ENCODE peak calls at places on chromosomes 11 and 22, in nine cellular contexts. S, K, Y, B, I, P, H, V and F are unnamed samples.

GRCh38 chr11:17389205-17389956 is 922 bp upstream of the KCNJ11 start:
- DNase-seq in V (peak), B (peak), H (no peak), Y (peak), S (peak), I (peak), K (peak), P (peak), F (peak)

GRCh38 chr11:94153320-94153719 is 24.7 kb downstream of the PANX1 start:
- DNase-seq in H (no peak), I (no peak), K (no peak), Y (no peak), S (no peak), V (no peak), B (no peak), P (no peak), F (no peak)

GRCh38 chr11:128894685-128895084 is 3.5 kb downstream of the KCNJ5 start:
- DNase-seq in Y (no peak), S (no peak), H (no peak), I (peak), P (no peak), K (no peak), B (no peak), V (no peak), F (no peak)

GRCh38 chr11:18737642-18738041 is 11.7 kb upstream of the IGSF22 start:
- DNase-seq in V (no peak), Y (no peak), S (no peak), B (no peak), I (no peak), H (no peak), P (no peak), K (no peak), F (no peak)

GRCh38 chr22:17867160-17867785 is 93.0 kb upstream of the BID start:
- DNase-seq in S (no peak), H (no peak), P (no peak), V (no peak), I (peak), K (no peak), B (no peak), Y (peak), F (no peak)

GRCh38 chr11:58958500-58958899 is 19.2 kb downstream of the GLYATL1 start:
- DNase-seq in K (no peak), V (no peak), I (peak), Y (no peak), S (peak), P (peak), B (peak), H (no peak), F (peak)

GRCh38 chr11:125070699-125071254 is 7.7 kb downstream of the SLC37A2 start:
- DNase-seq in K (no peak), V (no peak), S (no peak), Y (peak), I (peak), P (no peak), B (peak), H (no peak), F (no peak)

GRCh38 chr11:14713518-14714244 is 70.1 kb downstream of the PDE3B start:
- DNase-seq in V (no peak), H (peak), I (no peak), P (no peak), Y (no peak), S (no peak), B (no peak), K (no peak), F (no peak)

GRCh38 chr22:29457730-29458129 is 19.3 kb downstream of the RFPL1 start:
- DNase-seq in S (peak), P (peak), K (no peak), H (peak), B (peak), Y (peak), V (no peak), I (peak), F (no peak)

GRCh38 chr11:77278595-77279506 is 22.6 kb downstream of the GDPD4 start:
- DNase-seq in V (no peak), H (no peak), B (peak), P (no peak), S (no peak), I (no peak), Y (no peak), K (no peak), F (no peak)

GRCh38 chr22:40808018-40808841 is 10.9 kb downstream of the SLC25A17 start:
- DNase-seq in S (no peak), K (no peak), B (no peak), V (no peak), I (no peak), Y (no peak), H (no peak), P (no peak), F (no peak)

GRCh38 chr11:72534859-72535547 is 100.7 kb upstream of the CLPB start:
- DNase-seq in V (no peak), S (no peak), Y (no peak), K (no peak), I (no peak), H (no peak), B (no peak), P (peak), F (no peak)
- TF ChIP-seq CTCF in V (no peak), S (peak), Y (no peak), K (peak), I (no peak), H (peak), B (peak), P (peak), F (no peak)

DNA sequence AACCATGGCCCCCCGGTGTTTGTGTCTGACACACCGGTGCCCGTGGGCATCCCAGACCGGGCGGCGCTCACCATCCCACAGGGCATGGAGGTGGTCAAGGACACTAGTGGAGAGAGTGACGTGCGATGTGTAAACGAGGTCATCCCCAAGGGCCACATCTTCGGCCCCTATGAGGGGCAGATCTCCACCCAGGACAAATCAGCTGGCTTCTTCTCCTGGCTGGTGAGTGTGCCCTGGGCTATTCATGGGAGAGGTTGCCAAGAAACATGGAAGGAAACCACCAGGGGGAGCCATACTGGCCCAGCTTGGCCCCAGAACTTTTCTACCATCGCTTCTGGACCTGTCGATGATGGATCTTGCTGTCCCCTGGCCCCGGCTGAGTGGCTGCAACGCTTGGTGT is 36.5 kb downstream of the PRDM11 start:
- DNase-seq in P (peak), Y (no peak), S (no peak), K (peak), I (no peak), B (peak), H (no peak), V (no peak), F (no peak)
- TF ChIP-seq CTCF in P (peak), Y (peak), S (peak), K (peak), I (peak), B (peak), H (peak), V (peak), F (no peak)

GRCh38 chr11:119121008-119121810 is at the start of gene HINFP:
- DNase-seq in Y (peak), B (peak), S (peak), H (peak), P (peak), I (peak), K (peak), V (peak), F (peak)
- TF ChIP-seq CTCF in Y (no peak), B (no peak), S (no peak), H (no peak), P (no peak), I (no peak), K (no peak), V (no peak), F (no peak)

GRCh38 chr22:23128269-23129108 is 13.3 kb downstream of the RSPH14 start:
- DNase-seq in P (peak), V (peak), K (no peak), Y (peak), H (peak), I (peak), S (peak), B (peak), F (peak)
- TF ChIP-seq CTCF in P (peak), V (peak), K (peak), Y (peak), H (peak), I (peak), S (peak), B (peak), F (no peak)